ENCODE peak calls at places on chromosomes 2 and 18, in six cellular contexts. T, S, E, G, N and R are unnamed samples.

GRCh38 chr2:202178342-202178958 is 59.9 kb downstream of the SUMO1 start:
- DNase-seq in T (peak; percentile 50), S (peak; percentile 63), E (peak; percentile 68), G (peak; percentile 88), N (peak; percentile 79), R (peak; percentile 82)

GRCh38 chr18:32040936-32041335 is 22.3 kb downstream of the RNF125 start:
- DNase-seq in T (no peak), S (no peak), E (no peak), G (no peak), N (no peak), R (no peak)

GRCh38 chr2:118386636-118387302 is 298.5 kb downstream of the INSIG2 start:
- DNase-seq in T (peak; percentile 6), S (no peak), E (no peak), G (peak; percentile 96), N (peak; percentile 98), R (no peak)

GRCh38 chr2:17933251-17933650 is 54.8 kb downstream of the KCNS3 start:
- DNase-seq in T (no peak), S (no peak), E (no peak), G (no peak), N (peak; percentile 32), R (no peak)

GRCh38 chr18:6729247-6730091 is at the start of gene ARHGAP28:
- DNase-seq in T (no peak), S (peak; percentile 86), E (peak; percentile 89), G (peak; percentile 89), N (peak; percentile 65), R (no peak)

GRCh38 chr18:54611819-54612218 is 20.8 kb downstream of the DYNAP start:
- DNase-seq in T (no peak), S (no peak), E (no peak), G (no peak), N (no peak), R (no peak)

GRCh38 chr2:201262718-201263117 is 2.4 kb downstream of the CASP8 start:
- DNase-seq in T (no peak), S (peak; percentile 85), E (no peak), G (no peak), N (no peak), R (peak; percentile 59)

GRCh38 chr2:101253013-101253712 is 477 bp downstream of the CNOT11 start:
- DNase-seq in T (no peak), S (peak; percentile 76), E (no peak), G (peak; percentile 61), N (peak; percentile 83), R (peak; percentile 85)

GRCh38 chr2:236535024-236535423 is 34.6 kb upstream of the ACKR3 start:
- DNase-seq in T (no peak), S (no peak), E (no peak), G (peak; percentile 56), N (peak; percentile 38), R (no peak)

GRCh38 chr2:55952415-55952814 is 28.8 kb upstream of the EFEMP1 start:
- DNase-seq in T (no peak), S (no peak), E (no peak), G (no peak), N (no peak), R (no peak)

GRCh38 chr18:7452331-7452730 is 114.8 kb upstream of the PTPRM start:
- DNase-seq in T (peak; percentile 1), S (peak; percentile 31), E (peak; percentile 68), G (peak; percentile 54), N (peak; percentile 54), R (peak; percentile 73)

GRCh38 chr2:27765621-27766286 is 5.8 kb upstream of the MRPL33 start:
- DNase-seq in T (peak; percentile 55), S (no peak), E (no peak), G (no peak), N (peak; percentile 18), R (no peak)

GRCh38 chr18:55306338-55306737 is 281.7 kb downstream of the TCF4 start:
- DNase-seq in T (no peak), S (no peak), E (no peak), G (no peak), N (no peak), R (no peak)

GRCh38 chr18:42976869-42977268 is 138.6 kb downstream of the RIT2 start:
- DNase-seq in T (no peak), S (peak; percentile 53), E (no peak), G (no peak), N (no peak), R (no peak)

GRCh38 chr2:126723281-126723815 is 67.4 kb downstream of the GYPC start:
- DNase-seq in T (no peak), S (no peak), E (no peak), G (no peak), N (no peak), R (no peak)

GRCh38 chr2:1170241-1170640 is 219.6 kb downstream of the SNTG2 start:
- DNase-seq in T (no peak), S (no peak), E (no peak), G (no peak), N (no peak), R (no peak)

GRCh38 chr2:16464641-16465040 is 201.0 kb downstream of the CYRIA start:
- DNase-seq in T (no peak), S (no peak), E (no peak), G (no peak), N (no peak), R (no peak)

GRCh38 chr2:402721-403120 is 114.8 kb upstream of the ALKAL2 start:
- DNase-seq in T (no peak), S (no peak), E (no peak), G (no peak), N (no peak), R (no peak)

GRCh38 chr2:137748533-137748932 is 215.7 kb upstream of the HNMT start:
- DNase-seq in T (no peak), S (no peak), E (no peak), G (no peak), N (no peak), R (no peak)

GRCh38 chr18:24704921-24705620 is 244.6 kb downstream of the HRH4 start:
- DNase-seq in T (no peak), S (no peak), E (no peak), G (no peak), N (peak; percentile 49), R (no peak)

GRCh38 chr2:112846056-112846455 is 9.5 kb upstream of the IL1B start:
- DNase-seq in T (no peak), S (no peak), E (no peak), G (no peak), N (no peak), R (no peak)

GRCh38 chr18:25229080-25229479 is 122.9 kb downstream of the ZNF521 start:
- DNase-seq in T (no peak), S (no peak), E (peak; percentile 59), G (no peak), N (peak; percentile 81), R (no peak)

GRCh38 chr18:2846241-2846637 is 567 bp upstream of the EMILIN2 start:
- DNase-seq in T (no peak), S (no peak), E (no peak), G (no peak), N (peak; percentile 71), R (no peak)

GRCh38 chr2:7987992-7988391 is 693.9 kb upstream of the ID2 start:
- DNase-seq in T (no peak), S (no peak), E (no peak), G (no peak), N (no peak), R (no peak)
- H3K9me2 ChIP-seq in T (no peaks in the 10 kb centered on the region), S (no peaks in the 10 kb centered on the region), E (no peaks in the 10 kb centered on the region), G (no peaks in the 10 kb centered on the region), N (no peaks in the 10 kb centered on the region), R (no peaks in the 10 kb centered on the region)

DNA sequence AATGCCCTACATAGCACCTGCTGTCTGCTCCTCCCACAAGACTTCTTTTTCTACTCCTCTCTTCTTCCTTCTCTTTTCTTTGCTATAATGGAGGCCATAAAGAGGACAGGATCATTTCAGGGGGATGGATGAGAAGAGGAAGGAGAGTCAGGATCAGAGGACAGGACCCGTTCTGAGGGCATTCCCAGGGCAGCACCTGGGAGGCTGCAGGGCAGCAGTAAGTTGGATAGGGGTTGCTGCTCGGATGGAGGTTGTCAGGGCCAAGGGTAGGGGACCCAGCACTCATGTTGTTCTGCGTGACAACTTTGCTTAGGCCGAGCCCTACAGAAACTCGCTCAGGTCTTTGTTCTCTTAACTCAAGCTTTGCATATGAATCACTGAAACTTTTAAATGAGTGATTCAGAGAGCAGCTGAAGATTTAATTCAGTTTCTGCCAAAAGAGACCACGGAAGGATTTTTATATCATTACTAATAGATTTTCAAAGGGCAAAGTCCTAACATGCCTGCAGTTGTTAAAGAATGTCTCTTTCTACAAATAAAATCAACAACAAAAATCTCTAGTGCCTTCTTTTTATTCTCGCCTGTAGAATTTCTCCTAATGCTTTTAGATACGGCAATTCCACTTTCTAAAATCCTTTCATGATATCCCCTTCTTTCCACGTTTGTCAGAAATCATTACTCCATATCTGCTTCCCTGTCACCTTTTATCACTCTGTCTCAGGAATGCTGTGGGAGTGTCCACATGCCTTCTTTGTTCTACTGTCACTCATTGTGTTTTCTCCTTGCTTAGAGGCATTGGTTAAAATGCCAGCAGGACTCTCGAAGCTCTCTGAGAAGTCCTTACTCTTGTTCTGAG is 11.1 kb upstream of the GALNT5 start:
- DNase-seq in T (peak; percentile 58), S (no peak), E (no peak), G (peak; percentile 91), N (peak; percentile 95), R (no peak)
- H3K9ac ChIP-seq in T (peak overlapping the region; percentile 56), S (no peak overlapping the region), E (peak overlapping the region; percentile 79), G (peak overlapping the region; percentile 87), N (peak overlapping the region; percentile 67), R (no peak overlapping the region)

GRCh38 chr2:128638741-128639477 is 320.2 kb upstream of the HS6ST1 start:
- DNase-seq in T (no peak), S (no peak), E (peak; percentile 42), G (no peak), N (peak; percentile 70), R (no peak)

GRCh38 chr2:128638311-128638710 is 319.6 kb upstream of the HS6ST1 start:
- DNase-seq in T (no peak), S (no peak), E (no peak), G (no peak), N (no peak), R (no peak)

GRCh38 chr2:128640847-128641360 is 322.2 kb upstream of the HS6ST1 start:
- DNase-seq in T (no peak), S (no peak), E (no peak), G (no peak), N (no peak), R (no peak)

GRCh38 chr2:128641421-128642095 is 322.9 kb upstream of the HS6ST1 start:
- DNase-seq in T (no peak), S (no peak), E (no peak), G (no peak), N (no peak), R (no peak)

GRCh38 chr2:128639693-128640092 is 321.0 kb upstream of the HS6ST1 start:
- DNase-seq in T (no peak), S (no peak), E (no peak), G (no peak), N (peak; percentile 14), R (peak; percentile 50)
- H3K9me2 ChIP-seq in T (no peaks in the 10 kb centered on the region), S (no peaks in the 10 kb centered on the region), E (no peaks in the 10 kb centered on the region), G (no peaks in the 10 kb centered on the region), N (no peaks in the 10 kb centered on the region), R (no peaks in the 10 kb centered on the region)

DNA sequence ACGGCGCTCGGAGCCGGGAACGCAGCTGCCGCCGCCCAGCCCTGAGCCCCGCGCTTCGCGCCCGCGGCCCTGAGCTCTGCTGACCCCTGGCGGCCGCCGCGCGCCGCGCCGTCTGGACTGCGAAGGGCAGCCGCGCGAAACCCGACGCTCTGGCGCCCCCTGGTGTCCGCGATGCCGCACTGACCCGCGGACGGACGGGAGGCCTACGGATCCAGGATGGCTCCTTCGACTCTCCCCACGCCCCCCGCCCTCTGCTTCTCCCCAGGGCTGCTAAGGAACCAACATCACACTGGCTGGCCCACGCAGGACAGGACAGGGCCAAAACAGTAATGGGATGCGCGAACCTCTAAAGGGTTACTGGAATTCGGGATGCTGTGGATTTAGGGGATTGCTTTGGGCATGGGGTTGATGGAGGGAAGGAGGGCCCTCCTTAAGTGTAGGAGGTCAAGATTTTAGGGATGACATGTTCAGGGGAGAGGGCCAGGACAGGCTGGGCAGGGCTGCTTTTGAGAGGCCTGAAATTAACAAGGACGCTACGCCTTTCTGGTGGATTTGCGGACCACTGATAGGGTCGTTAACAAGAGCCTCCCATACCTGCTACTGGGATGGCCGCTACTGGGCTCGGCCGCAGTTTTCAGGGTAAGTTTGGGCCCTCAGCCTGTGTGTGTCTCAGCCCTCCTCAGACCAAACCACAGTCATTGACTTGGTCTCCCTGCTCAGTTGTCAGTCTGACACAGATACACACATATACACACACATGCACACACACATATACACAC is 181.1 kb downstream of the SMAD2 start:
- DNase-seq in T (peak; percentile 13), S (peak; percentile 77), E (peak; percentile 95), G (peak; percentile 59), N (peak; percentile 75), R (peak; percentile 91)
- H3K9ac ChIP-seq in T (no peak overlapping the region), S (no peak overlapping the region), E (no peak overlapping the region), G (no peak overlapping the region), N (no peak overlapping the region), R (no peak overlapping the region)